ENCODE peak calls at places on chromosomes 16 and 17, in six cellular contexts. M is myocyte; A is stimulated activated CD4-positive, alpha-beta T cell treated with anti-CD3 and anti-CD28 coated beads, Interleukin-15, amount 100 ng/mL, for 1 hour; J is epithelial cell of esophagus; Y is C1 segment of cervical spinal cord; E is bronchial epithelial cell. I is an unnamed sample.

GRCh38 chr17:82653651-82654528 is 5.6 kb upstream of the WDR45B start:
- DNase-seq in M (no peak), A (no peak), J (no peak), Y (no peak), E (no peak), I (no peak)

GRCh38 chr17:64148017-64148631 is 18.2 kb upstream of the ERN1 start:
- DNase-seq in M (no peak), A (no peak), J (no peak), Y (no peak), E (peak), I (no peak)

GRCh38 chr16:56932588-56933265 is 785 bp downstream of the HERPUD1 start:
- DNase-seq in M (peak), A (no peak), J (peak), Y (peak), E (peak), I (peak)

GRCh38 chr17:56171186-56171959 is 18.1 kb downstream of the ANKFN1 start:
- DNase-seq in M (no peak), A (no peak), J (no peak), Y (no peak), E (no peak), I (no peak)

GRCh38 chr16:72995151-72995881 is 52.6 kb downstream of the ZFHX3 start:
- DNase-seq in M (no peak), A (no peak), J (no peak), Y (no peak), E (no peak), I (no peak)

GRCh38 chr17:50841949-50842354 is 6.6 kb downstream of the WFIKKN2 start:
- DNase-seq in M (peak), A (peak), J (peak), Y (peak), E (peak), I (peak)

GRCh38 chr17:37340804-37341203 is 35.0 kb upstream of the C17orf78 start:
- DNase-seq in M (no peak), A (no peak), J (no peak), Y (no peak), E (no peak), I (no peak)

GRCh38 chr17:22704674-22705073 is 1012.4 kb downstream of the KCNJ18 start:
- DNase-seq in M (no peak), A (no peak), J (no peak), Y (no peak), E (no peak), I (no peak)

GRCh38 chr17:16583781-16584180 is 14.8 kb upstream of the ZNF287 start:
- DNase-seq in M (no peak), A (no peak), J (no peak), Y (no peak), E (no peak), I (no peak)

GRCh38 chr17:19302791-19303233 is 59.7 kb downstream of the B9D1 start:
- DNase-seq in M (peak), A (no peak), J (no peak), Y (no peak), E (no peak), I (no peak)

GRCh38 chr17:77887464-77888241 is 70.8 kb upstream of the TNRC6C start:
- DNase-seq in M (peak), A (peak), J (no peak), Y (peak), E (peak), I (no peak)

GRCh38 chr17:46056800-46057304 is 57.8 kb downstream of the STH start:
- DNase-seq in M (peak), A (no peak), J (peak), Y (no peak), E (peak), I (no peak)

GRCh38 chr16:89085755-89086154 is 7.9 kb upstream of the ACSF3 start:
- DNase-seq in M (no peak), A (no peak), J (no peak), Y (no peak), E (no peak), I (no peak)

I was measured in type B pancreatic cell.